ENCODE peak calls at places on chromosomes 11 and 22, in seven cellular contexts. V is bronchial epithelial cell, X is nephron progenitor cell, S is renal cortical epithelial cell, R is NCI-H1930, K is body of pancreas, Z is aorta. N is an unnamed sample.

GRCh38 chr11:5986885-5987284 is at the start of gene OR52L1:
- DNase-seq in V (no peak), X (no peak), S (no peak), R (no peak), K (no peak), Z (no peak), N (no peak)

GRCh38 chr11:118609380-118610219 is 2.2 kb downstream of the PHLDB1 start:
- DNase-seq in V (no peak), X (peak), S (no peak), R (no peak), K (peak), Z (no peak), N (no peak)

GRCh38 chr11:114511538-114511937 is 48.1 kb downstream of the NXPE1 start:
- DNase-seq in V (no peak), X (no peak), S (no peak), R (no peak), K (no peak), Z (no peak), N (no peak)

GRCh38 chr22:17906978-17907730 is 117.2 kb downstream of the MICAL3 start:
- DNase-seq in V (no peak), X (no peak), S (no peak), R (no peak), K (no peak), Z (no peak), N (no peak)

GRCh38 chr11:553949-554398 is 6.6 kb downstream of the LMNTD2 start:
- DNase-seq in V (no peak), X (no peak), S (no peak), R (no peak), K (no peak), Z (no peak), N (no peak)

GRCh38 chr11:34601085-34601444 is 19.8 kb upstream of the EHF start:
- DNase-seq in V (no peak), X (no peak), S (no peak), R (no peak), K (no peak), Z (no peak), N (no peak)

GRCh38 chr11:118084247-118084646 is 2.5 kb downstream of the SMIM35 start:
- DNase-seq in V (peak), X (no peak), S (peak), R (no peak), K (no peak), Z (peak), N (no peak)

GRCh38 chr11:12139144-12139881 is 28.9 kb downstream of the MICAL2 start:
- DNase-seq in V (peak), X (no peak), S (peak), R (no peak), K (no peak), Z (no peak), N (no peak)